ENCODE peak calls at places on chromosomes 16 and 17, in five cellular contexts. Z, E, T, X and D are unnamed samples.

GRCh38 chr16:28596840-28597691 is at the start of gene SULT1A2:
- DNase-seq in Z (peak; percentile 20), E (no peak), T (peak; percentile 99), X (peak; percentile 60), D (no peak)

GRCh38 chr17:17641621-17642409 is 39.4 kb upstream of the RAI1 start:
- DNase-seq in Z (peak; percentile 87), E (peak; percentile 70), T (peak; percentile 78), X (peak; percentile 83), D (peak; percentile 88)

GRCh38 chr16:70390774-70391173 is 44.1 kb downstream of the DDX19A start:
- DNase-seq in Z (no peak), E (no peak), T (peak; percentile 49), X (no peak), D (no peak)

GRCh38 chr17:41717408-41718286 is 5.5 kb downstream of the GAST start:
- DNase-seq in Z (peak; percentile 65), E (no peak), T (peak; percentile 48), X (no peak), D (peak; percentile 58)

GRCh38 chr17:72399608-72400487 is 279.0 kb downstream of the SOX9 start:
- DNase-seq in Z (no peak), E (no peak), T (no peak), X (peak; percentile 72), D (no peak)

GRCh38 chr17:6823011-6823442 is 8.5 kb downstream of the TEKT1 start:
- DNase-seq in Z (peak; percentile 92), E (no peak), T (peak; percentile 37), X (no peak), D (peak; percentile 85)

GRCh38 chr16:10984509-10984908 is 40.1 kb downstream of the CLEC16A start:
- DNase-seq in Z (peak; percentile 44), E (no peak), T (no peak), X (no peak), D (peak; percentile 57)

GRCh38 chr16:69166221-69166833 is 20.6 kb upstream of the SNTB2 start:
- DNase-seq in Z (no peak), E (no peak), T (no peak), X (no peak), D (peak; percentile 28)

GRCh38 chr16:81445143-81445922 is 725 bp downstream of the CMIP start:
- DNase-seq in Z (no peak), E (peak; percentile 61), T (peak; percentile 40), X (peak; percentile 58), D (peak; percentile 44)

GRCh38 chr17:82400830-82401229 is 17.3 kb upstream of the HEXD start:
- DNase-seq in Z (no peak), E (no peak), T (no peak), X (peak; percentile 49), D (no peak)

GRCh38 chr17:40322417-40323315 is 13.7 kb downstream of the RARA start:
- DNase-seq in Z (peak; percentile 93), E (peak; percentile 94), T (peak; percentile 59), X (peak; percentile 70), D (peak; percentile 76)

GRCh38 chr16:4945560-4946502 is 8.9 kb upstream of the PPL start:
- DNase-seq in Z (no peak), E (peak; percentile 74), T (peak; percentile 99), X (no peak), D (no peak)

GRCh38 chr17:65020284-65020683 is 36.3 kb downstream of the GNA13 start:
- DNase-seq in Z (peak; percentile 61), E (no peak), T (no peak), X (no peak), D (peak; percentile 76)

GRCh38 chr17:39671651-39672521 is 3.6 kb downstream of the PNMT start:
- DNase-seq in Z (peak; percentile 46), E (peak; percentile 82), T (no peak), X (peak; percentile 57), D (peak; percentile 54)

GRCh38 chr16:86517033-86517432 is 6.7 kb downstream of the FOXF1 start:
- DNase-seq in Z (no peak), E (no peak), T (no peak), X (no peak), D (no peak)

GRCh38 chr16:86515420-86515779 is 5.1 kb downstream of the FOXF1 start:
- DNase-seq in Z (no peak), E (no peak), T (no peak), X (no peak), D (peak; percentile 44)

GRCh38 chr16:86515780-86516617 is 5.7 kb downstream of the FOXF1 start:
- DNase-seq in Z (peak; percentile 49), E (no peak), T (no peak), X (no peak), D (peak; percentile 62)

GRCh38 chr16:86517652-86518258 is 7.4 kb downstream of the FOXF1 start:
- DNase-seq in Z (peak; percentile 73), E (peak; percentile 73), T (peak; percentile 34), X (peak; percentile 46), D (peak; percentile 85)

DNA sequence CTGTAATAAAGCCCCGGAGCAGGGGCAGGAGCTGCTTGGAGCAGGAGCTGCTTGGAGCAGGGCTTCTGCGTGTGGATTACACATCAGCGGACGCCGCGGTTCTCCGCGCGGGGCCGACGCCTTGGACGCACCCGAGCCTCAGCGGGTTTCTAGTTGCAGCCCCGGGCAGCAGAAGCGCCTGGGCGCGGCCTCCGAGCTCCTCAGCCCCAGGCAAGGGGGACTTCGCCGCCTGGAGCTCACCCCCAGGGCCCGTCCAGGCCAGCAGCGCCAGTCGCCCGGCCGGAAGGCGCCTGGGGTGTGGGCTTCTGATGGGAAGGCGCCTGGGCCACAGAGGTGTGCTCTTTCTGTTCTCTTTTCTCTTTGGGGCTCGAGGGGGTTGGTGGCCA is 6.3 kb downstream of the FOXF1 start:
- DNase-seq in Z (no peak), E (no peak), T (no peak), X (no peak), D (peak; percentile 78)
- H3K4me3 ChIP-seq in Z (no peak overlapping the region), E (no peak overlapping the region), T (no peak overlapping the region), X (peak overlapping the region; percentile 69), D (peak overlapping the region; percentile 59)

GRCh38 chr16:50666658-50667496 is 14.2 kb downstream of the SNX20 start:
- DNase-seq in Z (no peak), E (no peak), T (no peak), X (no peak), D (no peak)

GRCh38 chr16:50668368-50669008 is 12.6 kb downstream of the SNX20 start:
- DNase-seq in Z (no peak), E (no peak), T (peak; percentile 31), X (peak; percentile 56), D (no peak)

GRCh38 chr16:50669741-50670140 is 11.4 kb downstream of the SNX20 start:
- DNase-seq in Z (no peak), E (no peak), T (no peak), X (no peak), D (no peak)

GRCh38 chr16:50665128-50665878 is 15.8 kb downstream of the SNX20 start:
- DNase-seq in Z (peak; percentile 76), E (peak; percentile 74), T (peak; percentile 79), X (peak; percentile 87), D (peak; percentile 80)

GRCh38 chr16:50667497-50668367 is 13.4 kb downstream of the SNX20 start:
- DNase-seq in Z (no peak), E (no peak), T (no peak), X (no peak), D (no peak)
- TF ChIP-seq CTCF in Z (no peak), E (no peak), T (no peak), X (no peak), D (peak; percentile 30)

GRCh38 chr16:85294810-85295508 is 182.7 kb upstream of the CIBAR2 start:
- DNase-seq in Z (no peak), E (no peak), T (no peak), X (no peak), D (no peak)
- H3K4me3 ChIP-seq in Z (no peak overlapping the region), E (no peak overlapping the region), T (no peak overlapping the region), X (no peak overlapping the region), D (no peak overlapping the region)

GRCh38 chr16:57411362-57411976 is 6.9 kb downstream of the CCL17 start:
- DNase-seq in Z (no peak), E (no peak), T (no peak), X (no peak), D (no peak)
- TF ChIP-seq CTCF in Z (no peak), E (no peak), T (no peak), X (no peak), D (no peak)

GRCh38 chr17:73535746-73536145 is 108.5 kb downstream of the SDK2 start:
- DNase-seq in Z (no peak), E (no peak), T (no peak), X (no peak), D (no peak)

GRCh38 chr17:73538445-73538844 is 105.8 kb downstream of the SDK2 start:
- DNase-seq in Z (no peak), E (no peak), T (no peak), X (no peak), D (no peak)

GRCh38 chr17:73539176-73539575 is 105.1 kb downstream of the SDK2 start:
- DNase-seq in Z (no peak), E (no peak), T (no peak), X (no peak), D (no peak)

GRCh38 chr17:73534575-73534940 is 109.7 kb downstream of the SDK2 start:
- DNase-seq in Z (no peak), E (no peak), T (no peak), X (no peak), D (no peak)

DNA sequence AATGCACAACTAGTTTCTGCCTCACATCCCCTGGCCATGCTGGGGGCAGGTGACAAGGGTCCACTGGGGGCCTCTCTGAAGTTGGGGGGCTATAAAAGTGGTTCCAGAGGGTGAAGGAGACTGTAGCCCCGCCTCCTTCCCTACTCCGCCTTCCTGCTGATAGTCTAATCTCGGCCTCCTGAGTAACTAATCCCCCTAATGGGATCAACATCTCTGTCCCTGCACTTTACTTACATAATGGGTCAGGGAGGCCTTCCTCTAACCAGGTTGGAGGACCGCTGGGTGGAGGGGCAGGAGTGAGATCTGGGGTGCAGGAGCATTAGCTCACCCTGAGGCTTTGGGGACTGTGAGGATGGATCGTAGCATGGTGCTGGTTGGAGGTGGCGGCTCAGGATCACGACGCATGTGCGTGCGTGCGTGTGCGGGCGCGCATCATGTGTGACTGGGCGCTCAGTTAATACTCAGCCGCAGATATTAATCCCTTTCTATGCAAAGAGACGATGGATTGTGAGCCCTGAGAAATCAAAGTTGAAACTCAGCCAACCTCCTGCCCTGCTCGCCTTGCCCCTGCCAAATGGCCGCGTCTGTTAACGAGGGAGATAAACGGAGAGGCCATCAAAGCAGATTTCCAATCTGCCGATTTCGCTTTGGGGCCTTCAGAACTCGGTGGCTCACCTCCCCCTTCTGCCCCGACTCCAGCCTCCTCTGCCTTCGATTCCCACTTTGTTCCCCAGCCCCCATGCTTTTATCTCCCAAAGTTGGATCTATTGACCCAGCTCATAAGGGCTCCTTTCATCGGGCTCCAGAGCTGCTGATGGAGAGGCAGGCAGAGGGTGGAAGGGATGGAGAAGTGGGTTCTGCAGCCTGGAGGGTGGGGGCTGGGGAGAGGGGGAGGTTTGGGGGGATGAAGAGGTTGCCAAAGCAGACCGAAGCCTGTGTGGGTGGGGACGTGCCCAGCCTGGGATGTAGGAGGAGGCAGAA is 107.3 kb downstream of the SDK2 start:
- DNase-seq in Z (no peak), E (no peak), T (no peak), X (no peak), D (no peak)
- H3K4me3 ChIP-seq in Z (no peak overlapping the region), E (no peak overlapping the region), T (no peak overlapping the region), X (no peak overlapping the region), D (no peak overlapping the region)

DNA sequence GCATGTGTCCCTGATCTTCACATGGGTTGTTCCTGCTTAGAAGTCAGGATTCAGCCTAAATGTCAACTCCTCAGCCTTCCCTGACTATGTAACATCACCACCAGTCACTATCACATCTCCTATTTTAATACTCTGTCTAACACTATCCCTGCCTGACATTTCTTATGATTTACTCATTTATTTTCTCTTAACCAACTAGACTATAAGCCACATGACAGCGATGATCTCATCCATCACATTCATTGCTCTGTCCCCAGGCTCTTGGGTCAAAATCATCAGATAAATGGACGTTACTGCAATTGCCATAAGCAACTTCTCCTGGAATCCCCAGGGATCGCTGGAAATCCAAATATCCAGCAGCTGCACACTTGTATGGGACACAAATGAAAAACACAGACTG is 15.7 kb downstream of the CDRT4 start:
- DNase-seq in Z (no peak), E (no peak), T (no peak), X (no peak), D (peak; percentile 15)
- TF ChIP-seq CTCF in Z (no peak), E (no peak), T (no peak), X (no peak), D (no peak)